ENCODE peak calls at places on chromosome 6, in four cellular contexts. D is BJ, E is lung, L is coronary artery. H is an unnamed sample.

GRCh38 chr6:154479388-154480143 is 30.9 kb downstream of the CNKSR3 start:
- DNase-seq in D (peak; percentile 32), E (no peak), L (no peak), H (no peak)

GRCh38 chr6:109454483-109455160 is 950 bp downstream of the MICAL1 start:
- DNase-seq in D (no peak), E (peak; percentile 57), L (no peak), H (no peak)

GRCh38 chr6:13413906-13414555 is 73.4 kb downstream of the GFOD1 start:
- DNase-seq in D (no peak), E (no peak), L (peak; percentile 92), H (no peak)

GRCh38 chr6:29926795-29927427 is 15.4 kb upstream of the HLA-A start:
- DNase-seq in D (no peak), E (peak; percentile 70), L (peak; percentile 81), H (no peak)

GRCh38 chr6:71091167-71091566 is 134.3 kb upstream of the B3GAT2 start:
- DNase-seq in D (no peak), E (no peak), L (no peak), H (no peak)

GRCh38 chr6:142952614-142953013 is 7.6 kb upstream of the HIVEP2 start:
- DNase-seq in D (no peak), E (no peak), L (no peak), H (no peak)

GRCh38 chr6:36924778-36925396 is 29.7 kb upstream of the PI16 start:
- DNase-seq in D (no peak), E (no peak), L (no peak), H (no peak)

GRCh38 chr6:166115609-166116008 is 52.0 kb downstream of the TBXT start:
- DNase-seq in D (no peak), E (no peak), L (no peak), H (no peak)

GRCh38 chr6:166526937-166527336 is 59.5 kb downstream of the RAMACL start:
- DNase-seq in D (no peak), E (no peak), L (no peak), H (no peak)

GRCh38 chr6:29552512-29553051 is 7.0 kb downstream of the UBD start:
- DNase-seq in D (peak; percentile 31), E (no peak), L (no peak), H (peak; percentile 30)

GRCh38 chr6:43200541-43200940 is 18.5 kb downstream of the CUL9 start:
- DNase-seq in D (no peak), E (no peak), L (peak; percentile 55), H (no peak)

GRCh38 chr6:170147056-170147787 is 143.7 kb downstream of the DLL1 start:
- DNase-seq in D (no peak), E (no peak), L (no peak), H (no peak)

GRCh38 chr6:43285832-43286231 is 12.2 kb upstream of the SLC22A7 start:
- DNase-seq in D (no peak), E (no peak), L (no peak), H (no peak)

GRCh38 chr6:13769655-13770053 is 44.7 kb downstream of the MCUR1 start:
- DNase-seq in D (no peak), E (no peak), L (no peak), H (no peak)

GRCh38 chr6:1055015-1055921 is 256.6 kb upstream of the FOXQ1 start:
- DNase-seq in D (no peak), E (no peak), L (peak; percentile 12), H (no peak)

GRCh38 chr6:135887069-135887468 is 35.6 kb downstream of the PDE7B start:
- DNase-seq in D (no peak), E (no peak), L (no peak), H (no peak)

GRCh38 chr6:107563694-107564093 is 73.8 kb downstream of the SOBP start:
- DNase-seq in D (no peak), E (no peak), L (no peak), H (no peak)

GRCh38 chr6:142886431-142887170 is 58.4 kb downstream of the HIVEP2 start:
- DNase-seq in D (no peak), E (no peak), L (no peak), H (peak; percentile 72)

GRCh38 chr6:135250751-135251356 is 69.7 kb downstream of the MYB start:
- DNase-seq in D (no peak), E (no peak), L (no peak), H (no peak)

GRCh38 chr6:41442800-41443501 is 103.2 kb upstream of the FOXP4 start:
- DNase-seq in D (no peak), E (no peak), L (no peak), H (no peak)

GRCh38 chr6:42808492-42809483 is 26.9 kb downstream of the BICRAL start:
- DNase-seq in D (no peak), E (no peak), L (no peak), H (no peak)

GRCh38 chr6:127300411-127300810 is 33.7 kb downstream of the RNF146 start:
- DNase-seq in D (peak; percentile 74), E (no peak), L (no peak), H (no peak)

GRCh38 chr6:3414704-3415453 is 42.0 kb downstream of the SLC22A23 start:
- DNase-seq in D (no peak), E (peak; percentile 59), L (no peak), H (no peak)

GRCh38 chr6:43942616-43943015 is 172.6 kb downstream of the VEGFA start:
- DNase-seq in D (no peak), E (no peak), L (peak; percentile 46), H (no peak)

GRCh38 chr6:142735182-142735581 is 209.8 kb downstream of the HIVEP2 start:
- DNase-seq in D (no peak), E (no peak), L (no peak), H (no peak)

GRCh38 chr6:46356543-46356942 is 134.7 kb downstream of the RCAN2 start:
- DNase-seq in D (no peak), E (no peak), L (no peak), H (no peak)

GRCh38 chr6:29005183-29005885 is at the start of gene ZNF311:
- DNase-seq in D (no peak), E (peak; percentile 55), L (no peak), H (no peak)

GRCh38 chr6:168865-169455 is 123.3 kb upstream of the DUSP22 start:
- DNase-seq in D (no peak), E (no peak), L (no peak), H (peak; percentile 15)

GRCh38 chr6:33276864-33277662 is at the start of gene B3GALT4:
- DNase-seq in D (no peak), E (peak; percentile 77), L (peak; percentile 83), H (no peak)

GRCh38 chr6:131755597-131755996 is 44.8 kb upstream of the CTAGE9 start:
- DNase-seq in D (peak; percentile 93), E (no peak), L (no peak), H (no peak)

GRCh38 chr6:32973934-32974333 is 5.5 kb downstream of the BRD2 start:
- DNase-seq in D (no peak), E (no peak), L (no peak), H (no peak)

DNA sequence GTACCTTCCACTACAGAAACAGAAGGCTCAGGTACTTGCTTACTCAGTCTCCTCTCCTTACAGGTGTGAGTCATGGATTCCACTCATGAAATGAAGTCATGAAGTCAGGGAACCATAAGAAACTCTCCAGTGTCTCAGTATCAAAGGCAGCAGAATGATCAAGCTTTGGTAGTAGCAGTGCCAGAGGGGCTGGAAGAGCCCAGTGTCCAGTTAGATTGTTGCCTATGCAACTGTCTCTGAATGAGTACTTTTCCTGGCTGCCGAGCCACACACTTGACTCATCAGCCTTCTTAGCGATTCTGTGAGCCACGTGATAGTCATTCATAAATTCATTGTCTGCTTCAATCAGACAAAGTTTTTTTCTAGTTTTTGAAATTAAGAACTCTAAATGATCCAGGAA is 52.2 kb upstream of the DTNBP1 start:
- DNase-seq in D (no peak), E (no peak), L (no peak), H (peak; percentile 74)
- H3K4me3 ChIP-seq in D (no peak overlapping the region), E (no peak overlapping the region), L (no peak overlapping the region), H (no peak overlapping the region)

DNA sequence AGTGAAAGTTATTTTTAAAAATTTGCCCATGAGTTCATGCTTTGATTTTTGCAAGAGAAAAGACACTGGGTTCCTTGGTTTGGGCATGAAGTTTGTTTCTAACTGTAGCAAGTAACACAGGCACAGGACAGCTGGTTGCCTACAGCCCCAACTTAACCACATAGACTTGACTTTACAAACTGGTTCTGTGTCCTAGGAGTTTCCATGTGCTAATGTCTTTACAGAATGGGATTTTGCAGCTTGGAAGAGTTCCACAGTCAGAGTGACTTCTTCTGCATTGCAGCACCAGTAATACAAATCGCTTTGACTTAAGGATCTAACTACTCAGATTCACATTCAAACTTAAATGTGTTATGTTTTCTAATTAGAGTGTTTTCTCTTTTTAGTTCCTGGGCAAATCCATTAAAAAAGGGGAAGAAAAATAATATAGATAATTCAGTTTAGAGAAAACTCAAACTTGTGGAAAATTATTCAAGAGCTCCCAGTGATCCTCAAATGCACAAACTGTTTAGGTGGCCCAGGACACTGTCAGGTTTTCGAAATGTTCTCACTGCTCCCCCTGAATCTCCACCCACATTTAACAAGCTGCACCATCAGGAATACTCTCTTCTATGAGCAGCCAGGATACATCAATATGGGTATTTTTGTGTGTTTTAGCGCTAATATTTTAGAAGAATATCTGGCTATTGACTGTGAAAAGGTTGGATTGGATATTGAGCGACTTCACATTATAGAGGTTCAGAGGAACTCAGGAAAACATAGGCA is 44.1 kb downstream of the OR2B2 start:
- DNase-seq in D (no peak), E (no peak), L (no peak), H (no peak)
- H3K4me3 ChIP-seq in D (no peak overlapping the region), E (no peak overlapping the region), L (peak overlapping the region; percentile 81), H (no peak overlapping the region)

GRCh38 chr6:11853678-11854417 is 75.2 kb upstream of the ADTRP start:
- DNase-seq in D (no peak), E (no peak), L (no peak), H (peak; percentile 48)

GRCh38 chr6:11848252-11848651 is 69.6 kb upstream of the ADTRP start:
- DNase-seq in D (no peak), E (no peak), L (no peak), H (no peak)

GRCh38 chr6:11852061-11852619 is 73.5 kb upstream of the ADTRP start:
- DNase-seq in D (no peak), E (no peak), L (no peak), H (no peak)

GRCh38 chr6:11848852-11849731 is 70.5 kb upstream of the ADTRP start:
- DNase-seq in D (no peak), E (no peak), L (no peak), H (no peak)

DNA sequence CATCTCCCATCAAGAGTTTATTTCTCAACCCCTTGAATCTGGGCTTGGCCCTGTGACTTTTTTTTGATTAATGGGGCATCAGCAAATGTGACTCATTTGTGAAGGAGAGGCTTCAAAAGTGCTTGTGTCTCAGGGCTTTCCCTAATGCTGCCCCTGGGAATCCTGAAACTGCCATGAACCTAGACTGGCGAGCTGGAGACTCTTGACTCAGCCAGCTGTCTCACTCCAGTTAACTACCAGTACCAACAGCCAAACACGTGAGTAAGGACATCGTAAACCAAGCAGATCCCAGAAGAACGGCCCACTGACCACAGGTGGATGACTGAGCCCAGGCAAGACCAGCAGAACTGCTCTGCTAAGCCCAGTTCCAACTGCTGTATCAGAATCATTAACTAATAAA is 72.8 kb upstream of the ADTRP start:
- DNase-seq in D (peak; percentile 81), E (no peak), L (no peak), H (peak; percentile 99)
- H3K4me3 ChIP-seq in D (no peak overlapping the region), E (no peak overlapping the region), L (no peak overlapping the region), H (no peak overlapping the region)

DNA sequence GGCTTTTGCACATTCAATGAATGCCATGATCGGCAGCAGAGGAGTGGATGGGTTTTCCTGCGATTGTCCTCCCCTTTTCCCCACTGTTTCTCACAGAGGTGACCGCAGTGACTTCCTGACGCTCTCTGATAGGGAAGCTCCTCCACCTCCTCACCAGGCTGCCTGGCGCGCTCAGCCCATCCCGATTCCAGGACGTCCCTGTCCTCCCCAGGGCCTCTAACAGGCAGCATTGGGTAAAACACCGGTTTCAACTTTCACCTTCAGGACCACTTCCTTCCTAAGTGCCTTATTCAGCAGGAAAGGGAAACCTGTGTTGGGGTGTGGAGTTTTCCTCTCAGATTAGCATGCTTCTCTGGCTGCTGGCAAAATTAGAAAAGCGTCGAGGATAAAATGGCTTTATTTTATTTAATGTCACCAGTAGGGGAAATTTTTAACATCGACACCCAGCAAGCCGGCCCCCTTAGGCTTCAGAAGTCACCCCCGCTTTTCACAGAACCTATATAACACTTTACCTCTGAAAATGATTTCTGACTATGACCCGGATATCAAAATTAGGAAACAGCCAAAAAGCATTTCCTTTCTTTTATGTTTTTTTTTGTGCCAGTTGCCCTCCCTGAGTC is 570.4 kb upstream of the GJE1 start:
- DNase-seq in D (no peak), E (peak; percentile 32), L (no peak), H (no peak)
- H3K4me3 ChIP-seq in D (no peak overlapping the region), E (no peak overlapping the region), L (peak overlapping the region; percentile 60), H (peak overlapping the region; percentile 30)

H was measured in epithelial cell of proximal tubule.